ENCODE peak calls at places on chromosomes 12 and 14, in five cellular contexts. One of them, this sample, is unnamed.
A peak's percentile ranks its signal among the peaks of the same experiment; 100 is the strongest.

GRCh38 chr14:77281852-77282251 is 10.8 kb upstream of the NGB start:
- DNase-seq in progenitor cell of endocrine pancreas: no peak
- DNase-seq in tibial artery: no peak
- DNase-seq in fibroblast of lung: no peak
- DNase-seq in CD8-positive, alpha-beta T cell: no peak
- DNase-seq in this sample: no peak

GRCh38 chr12:126547905-126548304 is 1482.7 kb downstream of the AACS start:
- DNase-seq in fibroblast of lung: no peak
- DNase-seq in tibial artery: no peak
- DNase-seq in CD8-positive, alpha-beta T cell: no peak
- DNase-seq in progenitor cell of endocrine pancreas: no peak
- DNase-seq in this sample: no peak

GRCh38 chr12:123474493-123475255 is 16.7 kb downstream of the SNRNP35 start:
- DNase-seq in progenitor cell of endocrine pancreas: no peak
- DNase-seq in tibial artery: no peak
- DNase-seq in CD8-positive, alpha-beta T cell: no peak
- DNase-seq in fibroblast of lung: no peak
- DNase-seq in this sample: no peak

GRCh38 chr12:613996-614726 is 49.1 kb downstream of the NINJ2 start:
- DNase-seq in progenitor cell of endocrine pancreas: no peak
- DNase-seq in tibial artery: peak; percentile 11
- DNase-seq in fibroblast of lung: no peak
- DNase-seq in CD8-positive, alpha-beta T cell: peak; percentile 42
- DNase-seq in this sample: no peak

GRCh38 chr12:29503283-29503682 is 5.8 kb upstream of the OVCH1 start:
- DNase-seq in progenitor cell of endocrine pancreas: no peak
- DNase-seq in fibroblast of lung: no peak
- DNase-seq in CD8-positive, alpha-beta T cell: no peak
- DNase-seq in tibial artery: no peak
- DNase-seq in this sample: no peak

GRCh38 chr12:57129311-57130288 is 1.3 kb downstream of the LRP1 start:
- DNase-seq in tibial artery: no peak
- DNase-seq in CD8-positive, alpha-beta T cell: no peak
- DNase-seq in fibroblast of lung: peak; percentile 57
- DNase-seq in progenitor cell of endocrine pancreas: peak; percentile 41
- DNase-seq in this sample: peak; percentile 53

GRCh38 chr14:68941820-68942219 is 37.3 kb downstream of the ACTN1 start:
- DNase-seq in fibroblast of lung: peak; percentile 87
- DNase-seq in tibial artery: peak; percentile 95
- DNase-seq in CD8-positive, alpha-beta T cell: no peak
- DNase-seq in progenitor cell of endocrine pancreas: no peak
- DNase-seq in this sample: no peak

GRCh38 chr12:99146185-99146584 is 501.1 kb downstream of the APAF1 start:
- DNase-seq in tibial artery: no peak
- DNase-seq in CD8-positive, alpha-beta T cell: no peak
- DNase-seq in fibroblast of lung: no peak
- DNase-seq in progenitor cell of endocrine pancreas: no peak
- DNase-seq in this sample: no peak

GRCh38 chr14:22824711-22825359 is 4.9 kb upstream of the MRPL52 start:
- DNase-seq in tibial artery: no peak
- DNase-seq in CD8-positive, alpha-beta T cell: no peak
- DNase-seq in progenitor cell of endocrine pancreas: no peak
- DNase-seq in fibroblast of lung: peak; percentile 95
- DNase-seq in this sample: no peak

GRCh38 chr12:62581288-62582064 is 114.8 kb downstream of the MON2 start:
- DNase-seq in tibial artery: no peak
- DNase-seq in CD8-positive, alpha-beta T cell: no peak
- DNase-seq in fibroblast of lung: peak; percentile 79
- DNase-seq in progenitor cell of endocrine pancreas: no peak
- DNase-seq in this sample: no peak

GRCh38 chr12:31759621-31760459 is 31.0 kb upstream of the AMN1 start:
- DNase-seq in tibial artery: no peak
- DNase-seq in fibroblast of lung: no peak
- DNase-seq in progenitor cell of endocrine pancreas: no peak
- DNase-seq in CD8-positive, alpha-beta T cell: no peak
- DNase-seq in this sample: no peak

GRCh38 chr14:37726708-37727107 is 131.3 kb downstream of the TTC6 start:
- DNase-seq in progenitor cell of endocrine pancreas: no peak
- DNase-seq in fibroblast of lung: no peak
- DNase-seq in tibial artery: no peak
- DNase-seq in CD8-positive, alpha-beta T cell: no peak
- DNase-seq in this sample: no peak

GRCh38 chr12:67621926-67622325 is 26.6 kb upstream of the DYRK2 start:
- DNase-seq in CD8-positive, alpha-beta T cell: no peak
- DNase-seq in progenitor cell of endocrine pancreas: no peak
- DNase-seq in tibial artery: no peak
- DNase-seq in fibroblast of lung: no peak
- DNase-seq in this sample: no peak

GRCh38 chr12:67626156-67626555 is 22.4 kb upstream of the DYRK2 start:
- DNase-seq in CD8-positive, alpha-beta T cell: no peak
- DNase-seq in progenitor cell of endocrine pancreas: no peak
- DNase-seq in tibial artery: no peak
- DNase-seq in fibroblast of lung: no peak
- DNase-seq in this sample: no peak

GRCh38 chr12:67625004-67625403 is 23.5 kb upstream of the DYRK2 start:
- DNase-seq in progenitor cell of endocrine pancreas: no peak
- DNase-seq in tibial artery: no peak
- DNase-seq in CD8-positive, alpha-beta T cell: no peak
- DNase-seq in fibroblast of lung: no peak
- DNase-seq in this sample: no peak

GRCh38 chr12:67623259-67623658 is 25.3 kb upstream of the DYRK2 start:
- DNase-seq in tibial artery: no peak
- DNase-seq in fibroblast of lung: no peak
- DNase-seq in progenitor cell of endocrine pancreas: no peak
- DNase-seq in CD8-positive, alpha-beta T cell: no peak
- DNase-seq in this sample: no peak

GRCh38 chr12:67624355-67624754 is 24.2 kb upstream of the DYRK2 start:
- DNase-seq in progenitor cell of endocrine pancreas: no peak
- DNase-seq in tibial artery: no peak
- DNase-seq in CD8-positive, alpha-beta T cell: no peak
- DNase-seq in fibroblast of lung: no peak
- DNase-seq in this sample: no peak
- TF ChIP-seq CTCF in progenitor cell of endocrine pancreas: no peak
- TF ChIP-seq CTCF in tibial artery: no peak
- TF ChIP-seq CTCF in CD8-positive, alpha-beta T cell: no peak
- TF ChIP-seq CTCF in fibroblast of lung: no peak
- TF ChIP-seq CTCF in this sample: no peak

GRCh38 chr12:60644076-60644475 is 1048.2 kb downstream of the SLC16A7 start:
- DNase-seq in CD8-positive, alpha-beta T cell: no peak
- DNase-seq in progenitor cell of endocrine pancreas: no peak
- DNase-seq in tibial artery: no peak
- DNase-seq in fibroblast of lung: no peak
- DNase-seq in this sample: no peak
- TF ChIP-seq CTCF in CD8-positive, alpha-beta T cell: no peak
- TF ChIP-seq CTCF in progenitor cell of endocrine pancreas: no peak
- TF ChIP-seq CTCF in tibial artery: no peak
- TF ChIP-seq CTCF in fibroblast of lung: no peak
- TF ChIP-seq CTCF in this sample: no peak

GRCh38 chr12:122159879-122160278 is 14.1 kb downstream of the IL31 start:
- DNase-seq in CD8-positive, alpha-beta T cell: no peak
- DNase-seq in fibroblast of lung: no peak
- DNase-seq in progenitor cell of endocrine pancreas: no peak
- DNase-seq in tibial artery: no peak
- DNase-seq in this sample: no peak
- TF ChIP-seq CTCF in CD8-positive, alpha-beta T cell: no peak
- TF ChIP-seq CTCF in fibroblast of lung: no peak
- TF ChIP-seq CTCF in progenitor cell of endocrine pancreas: no peak
- TF ChIP-seq CTCF in tibial artery: no peak
- TF ChIP-seq CTCF in this sample: no peak

DNA sequence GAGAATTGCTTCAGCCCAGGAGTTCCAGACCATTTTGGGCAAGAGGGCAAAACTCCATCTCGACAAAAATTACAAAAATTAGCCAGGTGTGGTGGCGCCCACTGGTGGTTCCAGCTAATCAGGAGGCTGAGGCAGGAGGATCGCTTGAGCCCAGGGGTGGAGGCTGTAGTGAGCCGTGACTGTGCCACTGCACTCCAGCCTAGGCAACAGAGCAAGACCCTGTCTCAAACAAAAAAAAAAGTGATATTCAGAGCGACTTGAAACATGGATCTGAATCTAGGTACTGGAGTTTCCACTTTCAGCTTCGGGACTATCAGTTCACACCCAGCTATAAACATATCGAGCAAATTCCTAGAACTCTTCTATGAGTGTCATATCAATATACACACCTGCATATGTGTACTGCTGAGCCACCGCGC is 16.3 kb upstream of the RNF34 start:
- DNase-seq in tibial artery: no peak
- DNase-seq in CD8-positive, alpha-beta T cell: no peak
- DNase-seq in fibroblast of lung: no peak
- DNase-seq in progenitor cell of endocrine pancreas: no peak
- DNase-seq in this sample: no peak
- TF ChIP-seq CTCF in tibial artery: no peak
- TF ChIP-seq CTCF in CD8-positive, alpha-beta T cell: no peak
- TF ChIP-seq CTCF in fibroblast of lung: no peak
- TF ChIP-seq CTCF in progenitor cell of endocrine pancreas: peak; percentile 12
- TF ChIP-seq CTCF in this sample: no peak

GRCh38 chr14:75306917-75307699 is 28.5 kb downstream of the FOS start:
- DNase-seq in CD8-positive, alpha-beta T cell: no peak
- DNase-seq in fibroblast of lung: no peak
- DNase-seq in progenitor cell of endocrine pancreas: no peak
- DNase-seq in tibial artery: no peak
- DNase-seq in this sample: no peak
- TF ChIP-seq CTCF in CD8-positive, alpha-beta T cell: no peak
- TF ChIP-seq CTCF in fibroblast of lung: peak; percentile 10
- TF ChIP-seq CTCF in progenitor cell of endocrine pancreas: peak; percentile 35
- TF ChIP-seq CTCF in tibial artery: no peak
- TF ChIP-seq CTCF in this sample: no peak